ENCODE peak calls at places on chromosomes 7 and 10, in seven cellular contexts. One of them, this sample, is unnamed.

GRCh38 chr7:50851451-50851850 is 68.8 kb upstream of the GRB10 start:
- DNase-seq in stimulated activated CD8-positive, alpha-beta memory T cell treated with anti-CD3 and anti-CD28 coated beads, Interleukin-7, amount 100 ng/mL, for 4 hours: no peak
- DNase-seq in NCI-H2227 treated with DMSO at 0.1 percent for 48 hours: no peak
- DNase-seq in epithelial cell of esophagus: peak
- DNase-seq in fibroblast of mammary gland: peak
- DNase-seq in GM12892: no peak
- DNase-seq in midbrain: no peak
- DNase-seq in this sample: no peak

GRCh38 chr7:25989140-25989705 is 162.8 kb upstream of the NFE2L3 start:
- DNase-seq in midbrain: no peak
- DNase-seq in stimulated activated CD8-positive, alpha-beta memory T cell treated with anti-CD3 and anti-CD28 coated beads, Interleukin-7, amount 100 ng/mL, for 4 hours: no peak
- DNase-seq in NCI-H2227 treated with DMSO at 0.1 percent for 48 hours: no peak
- DNase-seq in GM12892: no peak
- DNase-seq in epithelial cell of esophagus: no peak
- DNase-seq in fibroblast of mammary gland: no peak
- DNase-seq in this sample: no peak

GRCh38 chr10:20598590-20598989 is 298.5 kb downstream of the NEBL start:
- DNase-seq in epithelial cell of esophagus: peak
- DNase-seq in stimulated activated CD8-positive, alpha-beta memory T cell treated with anti-CD3 and anti-CD28 coated beads, Interleukin-7, amount 100 ng/mL, for 4 hours: no peak
- DNase-seq in fibroblast of mammary gland: peak
- DNase-seq in midbrain: no peak
- DNase-seq in GM12892: no peak
- DNase-seq in NCI-H2227 treated with DMSO at 0.1 percent for 48 hours: no peak
- DNase-seq in this sample: peak

GRCh38 chr10:129774736-129775401 is 189.2 kb downstream of the EBF3 start:
- DNase-seq in midbrain: no peak
- DNase-seq in epithelial cell of esophagus: no peak
- DNase-seq in stimulated activated CD8-positive, alpha-beta memory T cell treated with anti-CD3 and anti-CD28 coated beads, Interleukin-7, amount 100 ng/mL, for 4 hours: no peak
- DNase-seq in NCI-H2227 treated with DMSO at 0.1 percent for 48 hours: no peak
- DNase-seq in fibroblast of mammary gland: no peak
- DNase-seq in GM12892: no peak
- DNase-seq in this sample: peak

GRCh38 chr7:412313-412710 is 107.3 kb downstream of the PDGFA start:
- DNase-seq in midbrain: no peak
- DNase-seq in GM12892: peak
- DNase-seq in NCI-H2227 treated with DMSO at 0.1 percent for 48 hours: no peak
- DNase-seq in stimulated activated CD8-positive, alpha-beta memory T cell treated with anti-CD3 and anti-CD28 coated beads, Interleukin-7, amount 100 ng/mL, for 4 hours: no peak
- DNase-seq in epithelial cell of esophagus: no peak
- DNase-seq in fibroblast of mammary gland: no peak
- DNase-seq in this sample: no peak

GRCh38 chr7:155257482-155258232 is 40.0 kb upstream of the INSIG1 start:
- DNase-seq in fibroblast of mammary gland: peak
- DNase-seq in stimulated activated CD8-positive, alpha-beta memory T cell treated with anti-CD3 and anti-CD28 coated beads, Interleukin-7, amount 100 ng/mL, for 4 hours: no peak
- DNase-seq in NCI-H2227 treated with DMSO at 0.1 percent for 48 hours: no peak
- DNase-seq in epithelial cell of esophagus: peak
- DNase-seq in midbrain: no peak
- DNase-seq in GM12892: no peak
- DNase-seq in this sample: peak

GRCh38 chr10:86647773-86648705 is 6.3 kb upstream of the OPN4 start:
- DNase-seq in NCI-H2227 treated with DMSO at 0.1 percent for 48 hours: no peak
- DNase-seq in midbrain: no peak
- DNase-seq in epithelial cell of esophagus: no peak
- DNase-seq in GM12892: no peak
- DNase-seq in stimulated activated CD8-positive, alpha-beta memory T cell treated with anti-CD3 and anti-CD28 coated beads, Interleukin-7, amount 100 ng/mL, for 4 hours: no peak
- DNase-seq in fibroblast of mammary gland: no peak
- DNase-seq in this sample: no peak

GRCh38 chr7:21939136-21939857 is 6.4 kb downstream of the CDCA7L start:
- DNase-seq in midbrain: no peak
- DNase-seq in stimulated activated CD8-positive, alpha-beta memory T cell treated with anti-CD3 and anti-CD28 coated beads, Interleukin-7, amount 100 ng/mL, for 4 hours: no peak
- DNase-seq in NCI-H2227 treated with DMSO at 0.1 percent for 48 hours: no peak
- DNase-seq in fibroblast of mammary gland: peak
- DNase-seq in epithelial cell of esophagus: peak
- DNase-seq in GM12892: no peak
- DNase-seq in this sample: no peak

GRCh38 chr7:147509052-147509480 is 1081.5 kb upstream of the C7orf33 start:
- DNase-seq in midbrain: no peak
- DNase-seq in epithelial cell of esophagus: no peak
- DNase-seq in stimulated activated CD8-positive, alpha-beta memory T cell treated with anti-CD3 and anti-CD28 coated beads, Interleukin-7, amount 100 ng/mL, for 4 hours: no peak
- DNase-seq in GM12892: no peak
- DNase-seq in fibroblast of mammary gland: peak
- DNase-seq in NCI-H2227 treated with DMSO at 0.1 percent for 48 hours: no peak
- DNase-seq in this sample: no peak

GRCh38 chr7:2863461-2864066 is 19.5 kb upstream of the GNA12 start:
- DNase-seq in GM12892: peak
- DNase-seq in fibroblast of mammary gland: peak
- DNase-seq in NCI-H2227 treated with DMSO at 0.1 percent for 48 hours: peak
- DNase-seq in stimulated activated CD8-positive, alpha-beta memory T cell treated with anti-CD3 and anti-CD28 coated beads, Interleukin-7, amount 100 ng/mL, for 4 hours: peak
- DNase-seq in epithelial cell of esophagus: peak
- DNase-seq in midbrain: peak
- DNase-seq in this sample: peak

GRCh38 chr10:99859585-99859984 is 77.1 kb downstream of the ABCC2 start:
- DNase-seq in fibroblast of mammary gland: no peak
- DNase-seq in NCI-H2227 treated with DMSO at 0.1 percent for 48 hours: no peak
- DNase-seq in midbrain: no peak
- DNase-seq in epithelial cell of esophagus: no peak
- DNase-seq in GM12892: no peak
- DNase-seq in stimulated activated CD8-positive, alpha-beta memory T cell treated with anti-CD3 and anti-CD28 coated beads, Interleukin-7, amount 100 ng/mL, for 4 hours: no peak
- DNase-seq in this sample: no peak

GRCh38 chr7:112271162-112271561 is 64.7 kb downstream of the ZNF277 start:
- DNase-seq in fibroblast of mammary gland: no peak
- DNase-seq in midbrain: no peak
- DNase-seq in GM12892: no peak
- DNase-seq in epithelial cell of esophagus: no peak
- DNase-seq in stimulated activated CD8-positive, alpha-beta memory T cell treated with anti-CD3 and anti-CD28 coated beads, Interleukin-7, amount 100 ng/mL, for 4 hours: no peak
- DNase-seq in NCI-H2227 treated with DMSO at 0.1 percent for 48 hours: no peak
- DNase-seq in this sample: no peak

GRCh38 chr7:159318682-159319351 is 174.2 kb upstream of the VIPR2 start:
- DNase-seq in GM12892: no peak
- DNase-seq in midbrain: no peak
- DNase-seq in epithelial cell of esophagus: no peak
- DNase-seq in fibroblast of mammary gland: no peak
- DNase-seq in NCI-H2227 treated with DMSO at 0.1 percent for 48 hours: no peak
- DNase-seq in stimulated activated CD8-positive, alpha-beta memory T cell treated with anti-CD3 and anti-CD28 coated beads, Interleukin-7, amount 100 ng/mL, for 4 hours: no peak
- DNase-seq in this sample: no peak

GRCh38 chr7:29190349-29191045 is 4.1 kb upstream of the CHN2 start:
- DNase-seq in epithelial cell of esophagus: peak
- DNase-seq in stimulated activated CD8-positive, alpha-beta memory T cell treated with anti-CD3 and anti-CD28 coated beads, Interleukin-7, amount 100 ng/mL, for 4 hours: no peak
- DNase-seq in NCI-H2227 treated with DMSO at 0.1 percent for 48 hours: peak
- DNase-seq in GM12892: no peak
- DNase-seq in midbrain: no peak
- DNase-seq in fibroblast of mammary gland: no peak
- DNase-seq in this sample: no peak

GRCh38 chr10:35685402-35685801 is 43.3 kb upstream of the FZD8 start:
- DNase-seq in epithelial cell of esophagus: no peak
- DNase-seq in GM12892: no peak
- DNase-seq in fibroblast of mammary gland: no peak
- DNase-seq in stimulated activated CD8-positive, alpha-beta memory T cell treated with anti-CD3 and anti-CD28 coated beads, Interleukin-7, amount 100 ng/mL, for 4 hours: no peak
- DNase-seq in NCI-H2227 treated with DMSO at 0.1 percent for 48 hours: no peak
- DNase-seq in midbrain: no peak
- DNase-seq in this sample: no peak

GRCh38 chr7:151793531-151793935 is 83.4 kb downstream of the PRKAG2 start:
- DNase-seq in epithelial cell of esophagus: no peak
- DNase-seq in GM12892: no peak
- DNase-seq in fibroblast of mammary gland: peak
- DNase-seq in stimulated activated CD8-positive, alpha-beta memory T cell treated with anti-CD3 and anti-CD28 coated beads, Interleukin-7, amount 100 ng/mL, for 4 hours: no peak
- DNase-seq in NCI-H2227 treated with DMSO at 0.1 percent for 48 hours: no peak
- DNase-seq in midbrain: no peak
- DNase-seq in this sample: peak

GRCh38 chr10:1611936-1612550 is 125.3 kb downstream of the ADARB2 start:
- DNase-seq in fibroblast of mammary gland: no peak
- DNase-seq in stimulated activated CD8-positive, alpha-beta memory T cell treated with anti-CD3 and anti-CD28 coated beads, Interleukin-7, amount 100 ng/mL, for 4 hours: no peak
- DNase-seq in NCI-H2227 treated with DMSO at 0.1 percent for 48 hours: no peak
- DNase-seq in midbrain: no peak
- DNase-seq in GM12892: no peak
- DNase-seq in epithelial cell of esophagus: no peak
- DNase-seq in this sample: no peak

GRCh38 chr7:80311313-80311712 is 176.7 kb downstream of the GNAI1 start:
- DNase-seq in epithelial cell of esophagus: no peak
- DNase-seq in midbrain: no peak
- DNase-seq in stimulated activated CD8-positive, alpha-beta memory T cell treated with anti-CD3 and anti-CD28 coated beads, Interleukin-7, amount 100 ng/mL, for 4 hours: no peak
- DNase-seq in NCI-H2227 treated with DMSO at 0.1 percent for 48 hours: no peak
- DNase-seq in fibroblast of mammary gland: no peak
- DNase-seq in GM12892: no peak
- DNase-seq in this sample: no peak

GRCh38 chr7:29556405-29557195 is 7.0 kb upstream of the PRR15 start:
- DNase-seq in NCI-H2227 treated with DMSO at 0.1 percent for 48 hours: no peak
- DNase-seq in epithelial cell of esophagus: no peak
- DNase-seq in midbrain: no peak
- DNase-seq in GM12892: no peak
- DNase-seq in fibroblast of mammary gland: no peak
- DNase-seq in stimulated activated CD8-positive, alpha-beta memory T cell treated with anti-CD3 and anti-CD28 coated beads, Interleukin-7, amount 100 ng/mL, for 4 hours: no peak
- DNase-seq in this sample: no peak

GRCh38 chr7:67823345-67823744 is 826.7 kb downstream of the TYW1 start:
- DNase-seq in midbrain: no peak
- DNase-seq in GM12892: no peak
- DNase-seq in fibroblast of mammary gland: peak
- DNase-seq in epithelial cell of esophagus: peak
- DNase-seq in NCI-H2227 treated with DMSO at 0.1 percent for 48 hours: no peak
- DNase-seq in stimulated activated CD8-positive, alpha-beta memory T cell treated with anti-CD3 and anti-CD28 coated beads, Interleukin-7, amount 100 ng/mL, for 4 hours: no peak
- DNase-seq in this sample: no peak

GRCh38 chr10:78976825-78977760 is 91.7 kb upstream of the ZMIZ1 start:
- DNase-seq in fibroblast of mammary gland: no peak
- DNase-seq in midbrain: no peak
- DNase-seq in stimulated activated CD8-positive, alpha-beta memory T cell treated with anti-CD3 and anti-CD28 coated beads, Interleukin-7, amount 100 ng/mL, for 4 hours: no peak
- DNase-seq in epithelial cell of esophagus: no peak
- DNase-seq in GM12892: no peak
- DNase-seq in NCI-H2227 treated with DMSO at 0.1 percent for 48 hours: no peak
- DNase-seq in this sample: no peak

GRCh38 chr7:95874541-95875265 is 102.3 kb downstream of the DYNC1I1 start:
- DNase-seq in midbrain: no peak
- DNase-seq in stimulated activated CD8-positive, alpha-beta memory T cell treated with anti-CD3 and anti-CD28 coated beads, Interleukin-7, amount 100 ng/mL, for 4 hours: no peak
- DNase-seq in epithelial cell of esophagus: no peak
- DNase-seq in GM12892: no peak
- DNase-seq in NCI-H2227 treated with DMSO at 0.1 percent for 48 hours: peak
- DNase-seq in fibroblast of mammary gland: no peak
- DNase-seq in this sample: no peak

GRCh38 chr10:102776779-102777417 is 33.1 kb downstream of the WBP1L start:
- DNase-seq in GM12892: no peak
- DNase-seq in fibroblast of mammary gland: peak
- DNase-seq in epithelial cell of esophagus: peak
- DNase-seq in stimulated activated CD8-positive, alpha-beta memory T cell treated with anti-CD3 and anti-CD28 coated beads, Interleukin-7, amount 100 ng/mL, for 4 hours: no peak
- DNase-seq in NCI-H2227 treated with DMSO at 0.1 percent for 48 hours: no peak
- DNase-seq in midbrain: no peak
- DNase-seq in this sample: peak

GRCh38 chr7:46028246-46028645 is 107.2 kb upstream of the IGFBP3 start:
- DNase-seq in NCI-H2227 treated with DMSO at 0.1 percent for 48 hours: no peak
- DNase-seq in midbrain: no peak
- DNase-seq in epithelial cell of esophagus: no peak
- DNase-seq in fibroblast of mammary gland: no peak
- DNase-seq in stimulated activated CD8-positive, alpha-beta memory T cell treated with anti-CD3 and anti-CD28 coated beads, Interleukin-7, amount 100 ng/mL, for 4 hours: no peak
- DNase-seq in GM12892: no peak
- DNase-seq in this sample: no peak

GRCh38 chr10:70557086-70557845 is 45.3 kb downstream of the PRF1 start:
- DNase-seq in NCI-H2227 treated with DMSO at 0.1 percent for 48 hours: no peak
- DNase-seq in epithelial cell of esophagus: no peak
- DNase-seq in stimulated activated CD8-positive, alpha-beta memory T cell treated with anti-CD3 and anti-CD28 coated beads, Interleukin-7, amount 100 ng/mL, for 4 hours: no peak
- DNase-seq in GM12892: no peak
- DNase-seq in fibroblast of mammary gland: no peak
- DNase-seq in midbrain: no peak
- DNase-seq in this sample: no peak

GRCh38 chr7:100516135-100516812 is 22.7 kb upstream of the AGFG2 start:
- DNase-seq in midbrain: no peak
- DNase-seq in epithelial cell of esophagus: no peak
- DNase-seq in NCI-H2227 treated with DMSO at 0.1 percent for 48 hours: no peak
- DNase-seq in fibroblast of mammary gland: peak
- DNase-seq in stimulated activated CD8-positive, alpha-beta memory T cell treated with anti-CD3 and anti-CD28 coated beads, Interleukin-7, amount 100 ng/mL, for 4 hours: peak
- DNase-seq in GM12892: no peak
- DNase-seq in this sample: no peak

GRCh38 chr7:117385340-117386124 is 41.8 kb downstream of the ASZ1 start:
- DNase-seq in stimulated activated CD8-positive, alpha-beta memory T cell treated with anti-CD3 and anti-CD28 coated beads, Interleukin-7, amount 100 ng/mL, for 4 hours: no peak
- DNase-seq in GM12892: no peak
- DNase-seq in NCI-H2227 treated with DMSO at 0.1 percent for 48 hours: no peak
- DNase-seq in fibroblast of mammary gland: peak
- DNase-seq in epithelial cell of esophagus: peak
- DNase-seq in midbrain: peak
- DNase-seq in this sample: no peak

GRCh38 chr7:141785711-141786552 is 4.1 kb upstream of the TAS2R5 start:
- DNase-seq in fibroblast of mammary gland: peak
- DNase-seq in stimulated activated CD8-positive, alpha-beta memory T cell treated with anti-CD3 and anti-CD28 coated beads, Interleukin-7, amount 100 ng/mL, for 4 hours: no peak
- DNase-seq in NCI-H2227 treated with DMSO at 0.1 percent for 48 hours: peak
- DNase-seq in GM12892: peak
- DNase-seq in epithelial cell of esophagus: peak
- DNase-seq in midbrain: peak
- DNase-seq in this sample: no peak

GRCh38 chr10:128646956-128647355 is 520.7 kb upstream of the MKI67 start:
- DNase-seq in GM12892: no peak
- DNase-seq in NCI-H2227 treated with DMSO at 0.1 percent for 48 hours: no peak
- DNase-seq in stimulated activated CD8-positive, alpha-beta memory T cell treated with anti-CD3 and anti-CD28 coated beads, Interleukin-7, amount 100 ng/mL, for 4 hours: no peak
- DNase-seq in fibroblast of mammary gland: no peak
- DNase-seq in epithelial cell of esophagus: no peak
- DNase-seq in midbrain: no peak
- DNase-seq in this sample: no peak

GRCh38 chr10:125146791-125147604 is 13.4 kb downstream of the CTBP2 start:
- DNase-seq in epithelial cell of esophagus: peak
- DNase-seq in stimulated activated CD8-positive, alpha-beta memory T cell treated with anti-CD3 and anti-CD28 coated beads, Interleukin-7, amount 100 ng/mL, for 4 hours: no peak
- DNase-seq in midbrain: no peak
- DNase-seq in NCI-H2227 treated with DMSO at 0.1 percent for 48 hours: no peak
- DNase-seq in GM12892: no peak
- DNase-seq in fibroblast of mammary gland: peak
- DNase-seq in this sample: peak

GRCh38 chr7:66140924-66141323 is 26.3 kb downstream of the CRCP start:
- DNase-seq in NCI-H2227 treated with DMSO at 0.1 percent for 48 hours: no peak
- DNase-seq in GM12892: no peak
- DNase-seq in stimulated activated CD8-positive, alpha-beta memory T cell treated with anti-CD3 and anti-CD28 coated beads, Interleukin-7, amount 100 ng/mL, for 4 hours: no peak
- DNase-seq in epithelial cell of esophagus: peak
- DNase-seq in fibroblast of mammary gland: peak
- DNase-seq in midbrain: peak
- DNase-seq in this sample: no peak

GRCh38 chr10:111648046-111648445 is 535.5 kb downstream of the GPAM start:
- DNase-seq in NCI-H2227 treated with DMSO at 0.1 percent for 48 hours: no peak
- DNase-seq in GM12892: no peak
- DNase-seq in fibroblast of mammary gland: peak
- DNase-seq in stimulated activated CD8-positive, alpha-beta memory T cell treated with anti-CD3 and anti-CD28 coated beads, Interleukin-7, amount 100 ng/mL, for 4 hours: no peak
- DNase-seq in midbrain: no peak
- DNase-seq in epithelial cell of esophagus: no peak
- DNase-seq in this sample: no peak

GRCh38 chr7:12250232-12250631 is 39.1 kb downstream of the TMEM106B start:
- DNase-seq in stimulated activated CD8-positive, alpha-beta memory T cell treated with anti-CD3 and anti-CD28 coated beads, Interleukin-7, amount 100 ng/mL, for 4 hours: no peak
- DNase-seq in fibroblast of mammary gland: no peak
- DNase-seq in GM12892: no peak
- DNase-seq in NCI-H2227 treated with DMSO at 0.1 percent for 48 hours: no peak
- DNase-seq in midbrain: no peak
- DNase-seq in epithelial cell of esophagus: no peak
- DNase-seq in this sample: no peak

GRCh38 chr10:78717200-78717599 is 351.6 kb upstream of the ZMIZ1 start:
- DNase-seq in NCI-H2227 treated with DMSO at 0.1 percent for 48 hours: no peak
- DNase-seq in GM12892: no peak
- DNase-seq in epithelial cell of esophagus: peak
- DNase-seq in midbrain: no peak
- DNase-seq in stimulated activated CD8-positive, alpha-beta memory T cell treated with anti-CD3 and anti-CD28 coated beads, Interleukin-7, amount 100 ng/mL, for 4 hours: no peak
- DNase-seq in fibroblast of mammary gland: peak
- DNase-seq in this sample: peak

GRCh38 chr10:71241114-71241898 is 28.9 kb downstream of the UNC5B start:
- DNase-seq in stimulated activated CD8-positive, alpha-beta memory T cell treated with anti-CD3 and anti-CD28 coated beads, Interleukin-7, amount 100 ng/mL, for 4 hours: no peak
- DNase-seq in midbrain: no peak
- DNase-seq in fibroblast of mammary gland: peak
- DNase-seq in GM12892: no peak
- DNase-seq in epithelial cell of esophagus: no peak
- DNase-seq in NCI-H2227 treated with DMSO at 0.1 percent for 48 hours: peak
- DNase-seq in this sample: no peak

GRCh38 chr7:149633976-149634945 is 136.7 kb upstream of the ZNF746 start:
- DNase-seq in NCI-H2227 treated with DMSO at 0.1 percent for 48 hours: no peak
- DNase-seq in GM12892: no peak
- DNase-seq in fibroblast of mammary gland: no peak
- DNase-seq in epithelial cell of esophagus: no peak
- DNase-seq in stimulated activated CD8-positive, alpha-beta memory T cell treated with anti-CD3 and anti-CD28 coated beads, Interleukin-7, amount 100 ng/mL, for 4 hours: no peak
- DNase-seq in midbrain: no peak
- DNase-seq in this sample: peak

GRCh38 chr7:122528879-122529481 is 169.9 kb downstream of the RNF133 start:
- DNase-seq in midbrain: peak
- DNase-seq in stimulated activated CD8-positive, alpha-beta memory T cell treated with anti-CD3 and anti-CD28 coated beads, Interleukin-7, amount 100 ng/mL, for 4 hours: no peak
- DNase-seq in NCI-H2227 treated with DMSO at 0.1 percent for 48 hours: no peak
- DNase-seq in epithelial cell of esophagus: peak
- DNase-seq in fibroblast of mammary gland: peak
- DNase-seq in GM12892: no peak
- DNase-seq in this sample: no peak

GRCh38 chr7:36985866-36986402 is 261.6 kb upstream of the AOAH start:
- DNase-seq in epithelial cell of esophagus: no peak
- DNase-seq in NCI-H2227 treated with DMSO at 0.1 percent for 48 hours: peak
- DNase-seq in midbrain: peak
- DNase-seq in fibroblast of mammary gland: no peak
- DNase-seq in GM12892: no peak
- DNase-seq in stimulated activated CD8-positive, alpha-beta memory T cell treated with anti-CD3 and anti-CD28 coated beads, Interleukin-7, amount 100 ng/mL, for 4 hours: no peak
- DNase-seq in this sample: no peak